ENCODE peak calls at places on chromosomes 12 and 14, in nine cellular contexts. M is esophagus muscularis mucosa, U is suprapubic skin, Y is transverse colon, Q is upper lobe of left lung, O is HCT116, C is K562, N is H1, P is GM12878. W is an unnamed sample.

GRCh38 chr14:63046339-63047268 is 1.3 kb upstream of the KCNH5 start:
- DNase-seq in M (no peak), U (no peak), Y (no peak), Q (no peak), O (no peak), C (no peak), N (peak), P (no peak), W (no peak)

GRCh38 chr12:62211510-62211909 is 48.7 kb upstream of the USP15 start:
- DNase-seq in M (no peak), U (no peak), Y (no peak), Q (no peak), O (no peak), C (no peak), N (no peak), P (no peak), W (no peak)

GRCh38 chr12:119169150-119169549 is 9.6 kb upstream of the HSPB8 start:
- DNase-seq in M (no peak), U (no peak), Y (no peak), Q (no peak), O (no peak), C (no peak), N (no peak), P (no peak), W (no peak)

GRCh38 chr12:17810399-17810798 is 279.6 kb downstream of the RERGL start:
- DNase-seq in M (peak), U (no peak), Y (no peak), Q (no peak), O (no peak), C (no peak), N (no peak), P (no peak), W (no peak)

GRCh38 chr14:54475911-54476310 is 12.9 kb downstream of the GMFB start:
- DNase-seq in M (no peak), U (no peak), Y (no peak), Q (no peak), O (no peak), C (no peak), N (no peak), P (no peak), W (no peak)

GRCh38 chr12:90908465-90908864 is 46.5 kb downstream of the CCER1 start:
- DNase-seq in M (no peak), U (no peak), Y (no peak), Q (no peak), O (no peak), C (no peak), N (no peak), P (no peak), W (no peak)

GRCh38 chr14:101499080-101499479 is 62.2 kb upstream of the DIO3 start:
- DNase-seq in M (no peak), U (no peak), Y (no peak), Q (peak), O (no peak), C (no peak), N (no peak), P (no peak), W (no peak)

GRCh38 chr12:124490584-124491305 is 76.7 kb downstream of the NCOR2 start:
- DNase-seq in M (no peak), U (peak), Y (peak), Q (peak), O (no peak), C (peak), N (no peak), P (no peak), W (no peak)

GRCh38 chr12:15540469-15540872 is 218.2 kb downstream of the PTPRO start:
- DNase-seq in M (no peak), U (no peak), Y (no peak), Q (no peak), O (no peak), C (no peak), N (no peak), P (no peak), W (no peak)

GRCh38 chr12:67671892-67672291 is 23.3 kb downstream of the DYRK2 start:
- DNase-seq in M (no peak), U (no peak), Y (no peak), Q (no peak), O (no peak), C (no peak), N (no peak), P (no peak), W (no peak)

GRCh38 chr12:113306382-113306781 is 28.5 kb downstream of the SLC8B1 start:
- DNase-seq in M (no peak), U (no peak), Y (no peak), Q (no peak), O (no peak), C (no peak), N (no peak), P (no peak), W (no peak)

GRCh38 chr12:114668905-114669304 is 15.1 kb downstream of the TBX3 start:
- DNase-seq in M (no peak), U (no peak), Y (no peak), Q (no peak), O (no peak), C (no peak), N (no peak), P (no peak), W (no peak)

GRCh38 chr14:49897965-49898364 is 5.1 kb downstream of the ARF6 start:
- DNase-seq in M (no peak), U (no peak), Y (no peak), Q (no peak), O (no peak), C (no peak), N (no peak), P (no peak), W (peak)

GRCh38 chr12:121026274-121027045 is 10.2 kb upstream of the C12orf43 start:
- DNase-seq in M (no peak), U (no peak), Y (no peak), Q (peak), O (no peak), C (peak), N (no peak), P (no peak), W (no peak)

GRCh38 chr14:96176811-96177211 is 27.8 kb upstream of the BDKRB2 start:
- DNase-seq in M (no peak), U (no peak), Y (no peak), Q (no peak), O (no peak), C (no peak), N (no peak), P (no peak), W (peak)

GRCh38 chr12:122190842-122191668 is 8.1 kb downstream of the LRRC43 start:
- DNase-seq in M (no peak), U (no peak), Y (peak), Q (peak), O (peak), C (peak), N (peak), P (peak), W (peak)

GRCh38 chr12:115468087-115468510 is 784.1 kb upstream of the TBX3 start:
- DNase-seq in M (no peak), U (no peak), Y (peak), Q (no peak), O (no peak), C (no peak), N (no peak), P (no peak), W (no peak)

GRCh38 chr12:79250955-79251354 is 386.4 kb downstream of the SYT1 start:
- DNase-seq in M (no peak), U (no peak), Y (no peak), Q (no peak), O (no peak), C (no peak), N (no peak), P (no peak), W (no peak)

GRCh38 chr12:47776471-47777143 is 3.6 kb downstream of the SLC48A1 start:
- DNase-seq in M (no peak), U (no peak), Y (no peak), Q (no peak), O (no peak), C (peak), N (no peak), P (no peak), W (no peak)

GRCh38 chr12:47777151-47777550 is 4.1 kb downstream of the SLC48A1 start:
- DNase-seq in M (no peak), U (no peak), Y (no peak), Q (no peak), O (no peak), C (no peak), N (no peak), P (no peak), W (no peak)

GRCh38 chr12:47774664-47775063 is 1.6 kb downstream of the SLC48A1 start:
- DNase-seq in M (no peak), U (no peak), Y (no peak), Q (no peak), O (no peak), C (peak), N (no peak), P (no peak), W (no peak)

GRCh38 chr12:47773858-47774580 is 981 bp downstream of the SLC48A1 start:
- DNase-seq in M (no peak), U (no peak), Y (no peak), Q (no peak), O (no peak), C (peak), N (no peak), P (no peak), W (no peak)

DNA sequence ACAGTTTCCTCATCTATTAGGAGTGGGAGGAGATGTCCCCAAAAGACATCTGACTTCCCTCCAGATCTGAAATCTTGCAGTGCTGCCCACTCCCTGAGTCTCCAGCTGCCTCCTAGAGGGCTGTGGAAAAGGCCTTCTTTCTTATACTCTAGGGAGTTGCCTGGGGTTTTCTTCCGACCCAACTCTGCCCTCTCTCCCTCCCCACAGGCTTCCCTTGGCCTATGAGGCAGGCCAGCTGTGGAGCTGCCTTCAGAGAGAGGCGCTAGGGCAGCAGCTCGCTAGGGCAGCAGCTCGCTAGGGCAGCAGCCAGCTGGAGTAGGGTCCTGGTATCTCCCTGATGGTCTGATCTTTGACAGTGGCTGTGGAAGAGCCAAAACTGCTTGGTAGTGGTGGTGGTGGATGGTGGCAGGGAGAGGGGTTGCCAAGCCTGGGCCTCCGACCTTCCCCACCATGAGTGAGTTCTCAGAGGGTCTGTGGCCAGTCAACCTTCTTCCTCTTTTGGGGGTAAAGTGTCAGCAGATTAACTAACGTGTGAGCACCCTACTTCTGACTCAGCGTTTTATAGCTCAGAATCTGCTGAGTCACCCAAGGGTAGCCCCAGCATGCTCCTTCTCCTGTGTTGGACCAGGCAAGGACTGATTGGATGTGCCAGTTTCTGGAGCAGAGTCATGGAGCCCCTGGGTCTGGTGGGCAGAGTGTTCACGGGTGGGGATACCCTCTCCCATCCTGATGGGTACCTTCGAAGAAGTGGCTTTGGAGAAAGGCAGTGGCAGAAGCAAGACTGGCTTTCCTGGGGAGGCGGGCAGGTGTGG is 2.3 kb downstream of the SLC48A1 start:
- DNase-seq in M (no peak), U (no peak), Y (no peak), Q (no peak), O (no peak), C (peak), N (no peak), P (no peak), W (no peak)
- H3K27ac ChIP-seq in M (peak), U (peak), Y (peak), Q (peak), O (no peak), C (peak), N (no peak), P (no peak), W (no peak)

GRCh38 chr14:75259510-75259855 is 19.1 kb upstream of the FOS start:
- DNase-seq in M (no peak), U (no peak), Y (no peak), Q (no peak), O (no peak), C (peak), N (no peak), P (no peak), W (no peak)

GRCh38 chr14:75259946-75260545 is 18.6 kb upstream of the FOS start:
- DNase-seq in M (no peak), U (no peak), Y (no peak), Q (no peak), O (no peak), C (no peak), N (no peak), P (no peak), W (no peak)

GRCh38 chr14:75257241-75257640 is 21.4 kb upstream of the FOS start:
- DNase-seq in M (no peak), U (no peak), Y (no peak), Q (no peak), O (no peak), C (no peak), N (no peak), P (no peak), W (no peak)

GRCh38 chr14:75258803-75259509 is 19.7 kb upstream of the FOS start:
- DNase-seq in M (peak), U (peak), Y (peak), Q (peak), O (peak), C (peak), N (peak), P (peak), W (peak)

GRCh38 chr14:75258079-75258802 is 20.4 kb upstream of the FOS start:
- DNase-seq in M (no peak), U (no peak), Y (peak), Q (peak), O (no peak), C (no peak), N (no peak), P (no peak), W (peak)
- TF ChIP-seq POLR2AphosphoS5 in M (peak), U (peak), Y (peak), Q (no peak), O (no peak), C (no peak), N (no peak), P (no peak), W (peak)

DNA sequence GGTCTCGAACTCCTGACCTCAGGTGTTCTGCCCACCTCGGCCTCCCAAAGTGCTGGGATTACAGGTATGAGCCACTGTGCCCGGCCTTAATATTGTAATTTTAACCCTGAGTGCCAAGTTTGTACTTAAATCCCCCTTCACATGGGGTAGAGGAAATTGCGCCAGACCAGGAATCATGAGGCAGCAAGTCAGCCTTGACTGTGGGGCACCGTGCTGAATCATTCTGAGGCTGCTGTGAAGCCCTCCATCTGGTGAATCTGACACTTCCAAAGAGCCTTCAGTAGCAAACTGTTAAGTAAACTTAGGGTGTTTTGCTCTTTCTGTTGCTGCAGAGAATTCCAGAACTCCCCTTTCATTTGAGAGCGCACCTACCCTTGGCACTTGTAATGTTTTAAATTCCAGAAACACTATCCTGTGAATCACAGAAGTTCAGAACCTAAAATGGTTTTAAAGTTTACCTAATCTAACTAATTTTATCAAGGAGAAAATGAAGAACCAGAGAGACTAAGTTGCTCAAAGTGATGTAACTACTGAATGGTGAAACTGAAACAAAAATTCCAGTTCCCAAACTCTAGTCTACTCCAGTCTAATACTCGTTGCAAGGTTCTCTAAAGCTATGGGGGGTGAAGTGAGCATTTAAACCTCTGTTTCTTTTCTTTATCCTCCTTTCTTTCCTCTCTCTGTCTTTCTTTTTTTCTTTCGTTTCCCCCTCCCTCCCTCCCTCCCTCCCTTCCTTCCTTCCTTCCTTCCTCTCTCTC is 7.5 kb downstream of the HEBP1 start:
- DNase-seq in M (no peak), U (no peak), Y (peak), Q (peak), O (no peak), C (peak), N (no peak), P (no peak), W (no peak)
- TF ChIP-seq POLR2A in M (no peak), U (no peak), Y (no peak), Q (no peak), O (no peak), C (no peak), N (no peak), P (no peak), W (no peak)

DNA sequence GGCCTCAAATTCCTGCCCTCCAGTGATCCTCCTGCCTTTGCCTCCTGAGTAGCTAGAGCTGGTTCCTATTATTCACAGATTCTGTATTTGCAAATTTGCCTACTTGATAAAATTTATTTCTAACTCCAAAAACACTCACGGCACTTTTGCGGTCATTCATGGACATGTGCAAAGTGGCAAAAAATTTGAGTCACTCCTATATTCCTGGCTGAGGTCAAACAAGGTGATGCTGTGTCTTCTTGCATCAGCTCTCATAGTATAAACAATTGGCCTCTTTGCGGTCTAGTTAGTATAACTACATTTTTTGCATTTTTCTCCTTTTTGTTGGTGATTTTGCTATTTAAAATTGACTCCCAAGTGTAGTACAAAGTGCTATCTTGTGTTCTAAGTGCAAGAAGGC is 24.7 kb downstream of the ATF1 start:
- DNase-seq in M (no peak), U (no peak), Y (no peak), Q (no peak), O (no peak), C (no peak), N (peak), P (no peak), W (no peak)
- H3K27ac ChIP-seq in M (no peak), U (no peak), Y (no peak), Q (no peak), O (no peak), C (no peak), N (no peak), P (no peak), W (no peak)

GRCh38 chr14:104505085-104506074 is 74.2 kb upstream of the C14orf180 start:
- DNase-seq in M (peak), U (no peak), Y (no peak), Q (no peak), O (no peak), C (no peak), N (peak), P (no peak), W (no peak)
- TF ChIP-seq POLR2AphosphoS5 in M (no peak), U (no peak), Y (no peak), Q (no peak), O (no peak), C (no peak), N (no peak), P (no peak), W (no peak)

GRCh38 chr12:32270818-32271710 is 128.3 kb upstream of the FGD4 start:
- DNase-seq in M (no peak), U (no peak), Y (no peak), Q (no peak), O (no peak), C (no peak), N (no peak), P (no peak), W (no peak)
- TF ChIP-seq POLR2A in M (no peak), U (no peak), Y (no peak), Q (no peak), O (no peak), C (no peak), N (no peak), P (no peak), W (no peak)

GRCh38 chr12:19168634-19169033 is 39.1 kb downstream of the PLEKHA5 start:
- DNase-seq in M (no peak), U (no peak), Y (no peak), Q (no peak), O (no peak), C (no peak), N (no peak), P (no peak), W (no peak)

GRCh38 chr12:19166956-19167355 is 37.4 kb downstream of the PLEKHA5 start:
- DNase-seq in M (no peak), U (no peak), Y (no peak), Q (no peak), O (no peak), C (no peak), N (no peak), P (no peak), W (no peak)

GRCh38 chr12:19166387-19166786 is 36.9 kb downstream of the PLEKHA5 start:
- DNase-seq in M (no peak), U (no peak), Y (no peak), Q (no peak), O (no peak), C (no peak), N (no peak), P (no peak), W (peak)

GRCh38 chr12:19169222-19169621 is 39.7 kb downstream of the PLEKHA5 start:
- DNase-seq in M (no peak), U (no peak), Y (no peak), Q (no peak), O (no peak), C (no peak), N (no peak), P (no peak), W (no peak)

DNA sequence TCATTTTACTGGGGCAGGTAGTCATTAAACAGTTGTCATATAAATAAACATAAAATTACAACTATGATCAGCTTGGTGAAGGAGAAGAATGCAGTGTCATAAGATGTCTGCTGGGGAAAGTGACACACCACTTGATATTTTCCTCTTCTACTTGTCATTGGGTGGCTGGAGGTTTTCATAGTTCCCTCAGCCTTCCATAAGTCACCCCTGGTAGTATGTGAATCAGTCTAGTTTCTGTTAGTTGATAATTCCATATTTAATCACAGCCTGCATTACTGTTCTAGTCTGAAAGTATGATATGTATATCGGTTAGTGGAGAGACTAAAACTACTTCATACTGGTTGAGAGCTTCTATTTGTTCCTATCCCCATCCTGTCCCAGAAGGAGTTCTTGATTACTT is 38.2 kb downstream of the PLEKHA5 start:
- DNase-seq in M (no peak), U (no peak), Y (no peak), Q (no peak), O (no peak), C (no peak), N (no peak), P (no peak), W (no peak)
- H3K27ac ChIP-seq in M (no peak), U (no peak), Y (no peak), Q (no peak), O (no peak), C (no peak), N (no peak), P (no peak), W (no peak)